ENCODE peak calls at places on chromosome 6, in eight cellular contexts. Z is H1; R is dorsolateral prefrontal cortex; U is kidney glomerular epithelial cell; P is astrocyte of the spinal cord; J is activated T-cell treated with anti-CD3 and anti-CD28 coated beads, Interleukin-2, amount 50 U/mL, for 48 hours; Y is mammary epithelial cell; A is left ventricle myocardium inferior. W is an unnamed sample.

GRCh38 chr6:1055015-1055921 is 256.6 kb upstream of the FOXQ1 start:
- DNase-seq in J (no peak), R (no peak), U (no peak), P (no peak), Z (no peak), Y (no peak), A (no peak), W (peak)

GRCh38 chr6:30955367-30956042 is 14.7 kb downstream of the MUCL3 start:
- DNase-seq in P (peak), Y (no peak), Z (peak), J (peak), U (no peak), A (peak), R (no peak), W (peak)

GRCh38 chr6:35663447-35664235 is 25.1 kb downstream of the FKBP5 start:
- DNase-seq in P (peak), J (no peak), Y (peak), Z (no peak), U (peak), R (no peak), A (no peak), W (no peak)

GRCh38 chr6:69220293-69220847 is 576.4 kb downstream of the LMBRD1 start:
- DNase-seq in P (no peak), Z (no peak), J (no peak), Y (no peak), U (no peak), A (no peak), R (no peak), W (no peak)

GRCh38 chr6:8552023-8552422 is 116.7 kb upstream of the SLC35B3 start:
- DNase-seq in Z (no peak), R (no peak), J (no peak), A (no peak), Y (no peak), U (no peak), P (no peak), W (no peak)

GRCh38 chr6:98927534-98927933 is 20.2 kb downstream of the FBXL4 start:
- DNase-seq in A (no peak), Z (no peak), R (no peak), U (peak), J (no peak), P (no peak), Y (no peak), W (no peak)

GRCh38 chr6:75446278-75446880 is 47.2 kb downstream of the FILIP1 start:
- DNase-seq in A (no peak), J (no peak), U (no peak), P (no peak), Y (peak), R (no peak), Z (no peak), W (no peak)

GRCh38 chr6:41021832-41022231 is 17.2 kb downstream of the UNC5CL start:
- DNase-seq in A (peak), P (peak), J (no peak), R (peak), U (peak), Y (peak), Z (no peak), W (peak)

GRCh38 chr6:42774201-42774600 is 7.7 kb upstream of the BICRAL start:
- DNase-seq in A (no peak), Z (no peak), Y (no peak), U (no peak), J (peak), R (no peak), P (no peak), W (no peak)

GRCh38 chr6:130885392-130886192 is 58.4 kb downstream of the SMLR1 start:
- DNase-seq in J (peak), Y (peak), R (peak), U (peak), Z (peak), A (no peak), P (peak), W (peak)

GRCh38 chr6:151649835-151650234 is 156.0 kb downstream of the CCDC170 start:
- DNase-seq in A (no peak), Z (no peak), U (no peak), J (no peak), Y (no peak), R (no peak), P (no peak), W (no peak)

GRCh38 chr6:158536891-158537798 is 22.7 kb upstream of the TMEM181 start:
- DNase-seq in R (peak), Z (peak), U (no peak), A (no peak), P (no peak), Y (peak), J (no peak), W (peak)

GRCh38 chr6:35691027-35691824 is 2.5 kb upstream of the FKBP5 start:
- DNase-seq in J (no peak), U (no peak), Y (peak), Z (no peak), P (no peak), A (peak), R (peak), W (no peak)

GRCh38 chr6:104956663-104957294 is at the start of gene LIN28B:
- DNase-seq in P (no peak), R (no peak), Y (no peak), J (no peak), Z (no peak), A (no peak), U (no peak), W (no peak)

GRCh38 chr6:87641065-87641692 is 51.2 kb downstream of the ORC3 start:
- DNase-seq in Z (no peak), U (no peak), A (no peak), J (no peak), R (no peak), P (no peak), Y (no peak), W (no peak)

GRCh38 chr6:52310932-52311331 is 26.4 kb upstream of the MCM3 start:
- DNase-seq in A (no peak), Y (no peak), R (peak), J (no peak), P (no peak), U (no peak), Z (no peak), W (no peak)

GRCh38 chr6:144955392-144955791 is 670.3 kb downstream of the UTRN start:
- DNase-seq in Y (no peak), A (no peak), J (no peak), R (no peak), U (no peak), Z (no peak), P (no peak), W (no peak)

W was measured in endodermal cell.